ENCODE peak calls at places on chromosomes 16 and 17, in nine cellular contexts. One of them, this sample, is unnamed.

GRCh38 chr16:23026777-23027362 is 122.4 kb downstream of the USP31 start:
- DNase-seq in bronchial epithelial cell: peak
- DNase-seq in effector memory CD4-positive, alpha-beta T cell: no peak
- DNase-seq in non-pigmented ciliary epithelial cell: no peak
- DNase-seq in NCI-H1092 treated with DMSO at 0.1 percent for 48 hours: no peak
- DNase-seq in naive B cell: no peak
- DNase-seq in hippocampal formation: no peak
- DNase-seq in endothelial cell: peak
- DNase-seq in effector memory CD8-positive, alpha-beta T cell: no peak
- DNase-seq in this sample: no peak

GRCh38 chr16:4966736-4967453 is 8.8 kb downstream of the SEC14L5 start:
- DNase-seq in hippocampal formation: no peak
- DNase-seq in effector memory CD4-positive, alpha-beta T cell: no peak
- DNase-seq in bronchial epithelial cell: no peak
- DNase-seq in naive B cell: no peak
- DNase-seq in NCI-H1092 treated with DMSO at 0.1 percent for 48 hours: no peak
- DNase-seq in effector memory CD8-positive, alpha-beta T cell: no peak
- DNase-seq in non-pigmented ciliary epithelial cell: no peak
- DNase-seq in endothelial cell: no peak
- DNase-seq in this sample: no peak

GRCh38 chr17:46736100-46736499 is 82.4 kb downstream of the WNT3 start:
- DNase-seq in endothelial cell: no peak
- DNase-seq in NCI-H1092 treated with DMSO at 0.1 percent for 48 hours: no peak
- DNase-seq in naive B cell: peak
- DNase-seq in non-pigmented ciliary epithelial cell: no peak
- DNase-seq in effector memory CD8-positive, alpha-beta T cell: no peak
- DNase-seq in bronchial epithelial cell: no peak
- DNase-seq in hippocampal formation: no peak
- DNase-seq in effector memory CD4-positive, alpha-beta T cell: no peak
- DNase-seq in this sample: no peak

GRCh38 chr16:1057252-1057932 is 15.2 kb upstream of the SSTR5 start:
- DNase-seq in effector memory CD4-positive, alpha-beta T cell: peak
- DNase-seq in NCI-H1092 treated with DMSO at 0.1 percent for 48 hours: no peak
- DNase-seq in effector memory CD8-positive, alpha-beta T cell: peak
- DNase-seq in non-pigmented ciliary epithelial cell: no peak
- DNase-seq in endothelial cell: peak
- DNase-seq in hippocampal formation: no peak
- DNase-seq in naive B cell: no peak
- DNase-seq in bronchial epithelial cell: no peak
- DNase-seq in this sample: peak

GRCh38 chr16:89315791-89316581 is 98.5 kb downstream of the ZNF778 start:
- DNase-seq in hippocampal formation: no peak
- DNase-seq in effector memory CD8-positive, alpha-beta T cell: peak
- DNase-seq in effector memory CD4-positive, alpha-beta T cell: peak
- DNase-seq in bronchial epithelial cell: peak
- DNase-seq in non-pigmented ciliary epithelial cell: peak
- DNase-seq in NCI-H1092 treated with DMSO at 0.1 percent for 48 hours: no peak
- DNase-seq in endothelial cell: peak
- DNase-seq in naive B cell: peak
- DNase-seq in this sample: peak

GRCh38 chr17:78717431-78717980 is 64.6 kb downstream of the CYTH1 start:
- DNase-seq in effector memory CD8-positive, alpha-beta T cell: no peak
- DNase-seq in bronchial epithelial cell: no peak
- DNase-seq in effector memory CD4-positive, alpha-beta T cell: no peak
- DNase-seq in non-pigmented ciliary epithelial cell: no peak
- DNase-seq in endothelial cell: no peak
- DNase-seq in NCI-H1092 treated with DMSO at 0.1 percent for 48 hours: peak
- DNase-seq in naive B cell: no peak
- DNase-seq in hippocampal formation: peak
- DNase-seq in this sample: no peak

GRCh38 chr16:56425439-56425832 is at the start of gene AMFR:
- DNase-seq in naive B cell: peak
- DNase-seq in bronchial epithelial cell: peak
- DNase-seq in effector memory CD8-positive, alpha-beta T cell: peak
- DNase-seq in NCI-H1092 treated with DMSO at 0.1 percent for 48 hours: peak
- DNase-seq in non-pigmented ciliary epithelial cell: peak
- DNase-seq in endothelial cell: peak
- DNase-seq in hippocampal formation: peak
- DNase-seq in effector memory CD4-positive, alpha-beta T cell: peak
- DNase-seq in this sample: peak

GRCh38 chr16:64426131-64426666 is 695.7 kb downstream of the CDH11 start:
- DNase-seq in naive B cell: no peak
- DNase-seq in bronchial epithelial cell: no peak
- DNase-seq in effector memory CD4-positive, alpha-beta T cell: no peak
- DNase-seq in endothelial cell: no peak
- DNase-seq in hippocampal formation: no peak
- DNase-seq in non-pigmented ciliary epithelial cell: no peak
- DNase-seq in NCI-H1092 treated with DMSO at 0.1 percent for 48 hours: no peak
- DNase-seq in effector memory CD8-positive, alpha-beta T cell: no peak
- DNase-seq in this sample: no peak

GRCh38 chr17:81254955-81255717 is 16.0 kb downstream of the NDUFAF8 start:
- DNase-seq in bronchial epithelial cell: peak
- DNase-seq in endothelial cell: peak
- DNase-seq in NCI-H1092 treated with DMSO at 0.1 percent for 48 hours: peak
- DNase-seq in effector memory CD4-positive, alpha-beta T cell: no peak
- DNase-seq in naive B cell: no peak
- DNase-seq in hippocampal formation: peak
- DNase-seq in non-pigmented ciliary epithelial cell: peak
- DNase-seq in effector memory CD8-positive, alpha-beta T cell: no peak
- DNase-seq in this sample: no peak

GRCh38 chr17:28716740-28717577 is 709 bp downstream of the RAB34 start:
- DNase-seq in endothelial cell: peak
- DNase-seq in naive B cell: no peak
- DNase-seq in hippocampal formation: no peak
- DNase-seq in effector memory CD4-positive, alpha-beta T cell: no peak
- DNase-seq in effector memory CD8-positive, alpha-beta T cell: no peak
- DNase-seq in NCI-H1092 treated with DMSO at 0.1 percent for 48 hours: no peak
- DNase-seq in bronchial epithelial cell: no peak
- DNase-seq in non-pigmented ciliary epithelial cell: no peak
- DNase-seq in this sample: no peak

GRCh38 chr16:66849543-66849942 is 5.3 kb downstream of the CA7 start:
- DNase-seq in endothelial cell: no peak
- DNase-seq in naive B cell: no peak
- DNase-seq in non-pigmented ciliary epithelial cell: no peak
- DNase-seq in effector memory CD8-positive, alpha-beta T cell: no peak
- DNase-seq in bronchial epithelial cell: no peak
- DNase-seq in NCI-H1092 treated with DMSO at 0.1 percent for 48 hours: no peak
- DNase-seq in effector memory CD4-positive, alpha-beta T cell: no peak
- DNase-seq in hippocampal formation: no peak
- DNase-seq in this sample: no peak

GRCh38 chr16:68287276-68288251 is 23.2 kb downstream of the SLC7A6OS start:
- DNase-seq in non-pigmented ciliary epithelial cell: no peak
- DNase-seq in hippocampal formation: no peak
- DNase-seq in endothelial cell: no peak
- DNase-seq in naive B cell: peak
- DNase-seq in effector memory CD4-positive, alpha-beta T cell: peak
- DNase-seq in NCI-H1092 treated with DMSO at 0.1 percent for 48 hours: no peak
- DNase-seq in effector memory CD8-positive, alpha-beta T cell: no peak
- DNase-seq in bronchial epithelial cell: peak
- DNase-seq in this sample: peak

GRCh38 chr17:7173687-7174602 is 5.2 kb downstream of the ASGR1 start:
- DNase-seq in hippocampal formation: no peak
- DNase-seq in effector memory CD4-positive, alpha-beta T cell: peak
- DNase-seq in effector memory CD8-positive, alpha-beta T cell: peak
- DNase-seq in naive B cell: peak
- DNase-seq in bronchial epithelial cell: peak
- DNase-seq in endothelial cell: peak
- DNase-seq in NCI-H1092 treated with DMSO at 0.1 percent for 48 hours: peak
- DNase-seq in non-pigmented ciliary epithelial cell: no peak
- DNase-seq in this sample: peak

GRCh38 chr16:58658796-58659211 is 25.8 kb downstream of the SLC38A7 start:
- DNase-seq in bronchial epithelial cell: no peak
- DNase-seq in non-pigmented ciliary epithelial cell: no peak
- DNase-seq in NCI-H1092 treated with DMSO at 0.1 percent for 48 hours: no peak
- DNase-seq in naive B cell: no peak
- DNase-seq in hippocampal formation: no peak
- DNase-seq in effector memory CD4-positive, alpha-beta T cell: no peak
- DNase-seq in endothelial cell: no peak
- DNase-seq in effector memory CD8-positive, alpha-beta T cell: no peak
- DNase-seq in this sample: no peak

GRCh38 chr17:34275881-34276280 is 5.9 kb downstream of the CCL7 start:
- DNase-seq in naive B cell: no peak
- DNase-seq in effector memory CD8-positive, alpha-beta T cell: no peak
- DNase-seq in NCI-H1092 treated with DMSO at 0.1 percent for 48 hours: no peak
- DNase-seq in hippocampal formation: no peak
- DNase-seq in non-pigmented ciliary epithelial cell: no peak
- DNase-seq in effector memory CD4-positive, alpha-beta T cell: no peak
- DNase-seq in bronchial epithelial cell: peak
- DNase-seq in endothelial cell: no peak
- DNase-seq in this sample: no peak

GRCh38 chr16:81996664-81997529 is 14.4 kb downstream of the SDR42E1 start:
- DNase-seq in effector memory CD8-positive, alpha-beta T cell: no peak
- DNase-seq in effector memory CD4-positive, alpha-beta T cell: no peak
- DNase-seq in non-pigmented ciliary epithelial cell: no peak
- DNase-seq in endothelial cell: no peak
- DNase-seq in hippocampal formation: no peak
- DNase-seq in naive B cell: no peak
- DNase-seq in bronchial epithelial cell: peak
- DNase-seq in NCI-H1092 treated with DMSO at 0.1 percent for 48 hours: no peak
- DNase-seq in this sample: no peak

GRCh38 chr16:81582655-81583441 is 138.2 kb downstream of the CMIP start:
- DNase-seq in bronchial epithelial cell: no peak
- DNase-seq in non-pigmented ciliary epithelial cell: no peak
- DNase-seq in NCI-H1092 treated with DMSO at 0.1 percent for 48 hours: no peak
- DNase-seq in effector memory CD8-positive, alpha-beta T cell: no peak
- DNase-seq in naive B cell: no peak
- DNase-seq in effector memory CD4-positive, alpha-beta T cell: no peak
- DNase-seq in hippocampal formation: peak
- DNase-seq in endothelial cell: no peak
- DNase-seq in this sample: no peak

GRCh38 chr17:4920351-4921048 is 11.6 kb upstream of the GP1BA start:
- DNase-seq in hippocampal formation: no peak
- DNase-seq in naive B cell: no peak
- DNase-seq in non-pigmented ciliary epithelial cell: no peak
- DNase-seq in effector memory CD4-positive, alpha-beta T cell: no peak
- DNase-seq in NCI-H1092 treated with DMSO at 0.1 percent for 48 hours: no peak
- DNase-seq in endothelial cell: no peak
- DNase-seq in bronchial epithelial cell: peak
- DNase-seq in effector memory CD8-positive, alpha-beta T cell: no peak
- DNase-seq in this sample: no peak

GRCh38 chr16:85142129-85142513 is 29.8 kb upstream of the CIBAR2 start:
- DNase-seq in NCI-H1092 treated with DMSO at 0.1 percent for 48 hours: no peak
- DNase-seq in hippocampal formation: no peak
- DNase-seq in effector memory CD8-positive, alpha-beta T cell: no peak
- DNase-seq in bronchial epithelial cell: no peak
- DNase-seq in naive B cell: no peak
- DNase-seq in endothelial cell: no peak
- DNase-seq in non-pigmented ciliary epithelial cell: no peak
- DNase-seq in effector memory CD4-positive, alpha-beta T cell: no peak
- DNase-seq in this sample: no peak

GRCh38 chr16:11075163-11075562 is 130.8 kb downstream of the CLEC16A start:
- DNase-seq in hippocampal formation: no peak
- DNase-seq in effector memory CD8-positive, alpha-beta T cell: no peak
- DNase-seq in effector memory CD4-positive, alpha-beta T cell: no peak
- DNase-seq in bronchial epithelial cell: no peak
- DNase-seq in naive B cell: no peak
- DNase-seq in endothelial cell: no peak
- DNase-seq in NCI-H1092 treated with DMSO at 0.1 percent for 48 hours: no peak
- DNase-seq in non-pigmented ciliary epithelial cell: no peak
- DNase-seq in this sample: no peak

GRCh38 chr17:76273435-76273921 is 8.3 kb downstream of the UBALD2 start:
- DNase-seq in endothelial cell: no peak
- DNase-seq in effector memory CD4-positive, alpha-beta T cell: no peak
- DNase-seq in bronchial epithelial cell: no peak
- DNase-seq in effector memory CD8-positive, alpha-beta T cell: no peak
- DNase-seq in hippocampal formation: no peak
- DNase-seq in naive B cell: no peak
- DNase-seq in NCI-H1092 treated with DMSO at 0.1 percent for 48 hours: no peak
- DNase-seq in non-pigmented ciliary epithelial cell: no peak
- DNase-seq in this sample: no peak

GRCh38 chr17:78889525-78889924 is 13.5 kb downstream of the CEP295NL start:
- DNase-seq in hippocampal formation: no peak
- DNase-seq in naive B cell: peak
- DNase-seq in non-pigmented ciliary epithelial cell: no peak
- DNase-seq in effector memory CD8-positive, alpha-beta T cell: no peak
- DNase-seq in effector memory CD4-positive, alpha-beta T cell: no peak
- DNase-seq in NCI-H1092 treated with DMSO at 0.1 percent for 48 hours: no peak
- DNase-seq in bronchial epithelial cell: no peak
- DNase-seq in endothelial cell: no peak
- DNase-seq in this sample: peak

GRCh38 chr16:2008009-2008526 is 1.6 kb downstream of the ZNF598 start:
- DNase-seq in effector memory CD4-positive, alpha-beta T cell: no peak
- DNase-seq in endothelial cell: no peak
- DNase-seq in hippocampal formation: no peak
- DNase-seq in bronchial epithelial cell: peak
- DNase-seq in naive B cell: no peak
- DNase-seq in NCI-H1092 treated with DMSO at 0.1 percent for 48 hours: no peak
- DNase-seq in non-pigmented ciliary epithelial cell: no peak
- DNase-seq in effector memory CD8-positive, alpha-beta T cell: no peak
- DNase-seq in this sample: no peak